ENCODE peak calls at places on chromosomes 1 and 21, in ten cellular contexts. F is glutamatergic neuron; D is brain microvascular endothelial cell; Q is skeletal muscle cell; G is NCI-H187; X is uterus; L is RWPE1; W is Jurkat, Clone E6-1; R is H4; M is cerebellum. I is an unnamed sample.
A peak's percentile ranks its signal among the peaks of the same experiment; 100 is the strongest.

GRCh38 chr1:186615332-186615731 is 64.9 kb downstream of the PTGS2 start:
- DNase-seq in M (no peak), F (no peak), W (peak; percentile 18), G (no peak), Q (no peak), R (no peak), D (no peak), L (no peak), X (no peak), I (no peak)

GRCh38 chr1:104991702-104992101 is 1242.0 kb downstream of the AMY1C start:
- DNase-seq in F (no peak), W (no peak), D (no peak), G (peak; percentile 3), Q (no peak), X (no peak), L (no peak), R (no peak), M (no peak), I (no peak)

GRCh38 chr1:215567491-215568286 is 585 bp downstream of the KCTD3 start:
- DNase-seq in R (peak; percentile 61), D (peak; percentile 31), W (peak; percentile 25), M (peak; percentile 63), L (peak; percentile 56), X (peak; percentile 45), F (peak; percentile 61), Q (no peak), G (peak; percentile 22), I (peak; percentile 51)

GRCh38 chr1:24874056-24874455 is 56.0 kb downstream of the RUNX3 start:
- DNase-seq in X (no peak), W (no peak), M (no peak), L (no peak), G (no peak), Q (no peak), F (no peak), R (no peak), D (no peak), I (no peak)

GRCh38 chr1:172172267-172172880 is 248.1 kb upstream of the C1orf105 start:
- DNase-seq in W (no peak), G (no peak), X (no peak), Q (no peak), D (peak; percentile 21), F (no peak), M (no peak), R (no peak), L (no peak), I (no peak)

GRCh38 chr1:202665417-202665816 is 44.8 kb downstream of the SYT2 start:
- DNase-seq in M (no peak), Q (no peak), F (no peak), D (no peak), W (no peak), R (no peak), X (no peak), L (no peak), G (no peak), I (no peak)

GRCh38 chr1:25037174-25038074 is 107.3 kb upstream of the RUNX3 start:
- DNase-seq in W (peak; percentile 72), D (peak; percentile 29), M (no peak), L (peak; percentile 60), X (no peak), Q (no peak), G (no peak), F (peak; percentile 74), R (peak; percentile 55), I (peak; percentile 33)

GRCh38 chr1:24481098-24481497 is 21.5 kb upstream of the RCAN3 start:
- DNase-seq in G (no peak), X (no peak), R (no peak), L (no peak), D (no peak), W (peak; percentile 94), Q (no peak), M (no peak), F (no peak), I (no peak)

GRCh38 chr1:40630488-40631223 is 34.8 kb downstream of the RIMS3 start:
- DNase-seq in L (no peak), D (peak; percentile 38), G (no peak), R (peak; percentile 48), X (no peak), F (peak; percentile 82), W (no peak), Q (no peak), M (no peak), I (no peak)

GRCh38 chr1:18962121-18962721 is 5.7 kb upstream of the IFFO2 start:
- DNase-seq in R (no peak), D (no peak), G (no peak), L (peak; percentile 59), F (no peak), Q (no peak), W (no peak), M (peak; percentile 71), X (peak; percentile 63), I (no peak)

GRCh38 chr1:63874278-63874880 is 100.6 kb downstream of the ROR1 start:
- DNase-seq in Q (no peak), W (no peak), G (no peak), F (no peak), R (no peak), D (no peak), M (no peak), L (no peak), X (no peak), I (peak; percentile 23)

GRCh38 chr1:157961805-157962762 is 31.4 kb upstream of the KIRREL1 start:
- DNase-seq in F (no peak), M (no peak), L (peak; percentile 78), G (no peak), Q (no peak), R (peak; percentile 45), D (peak; percentile 79), X (no peak), W (no peak), I (peak; percentile 93)

GRCh38 chr1:169236880-169237279 is 130.4 kb downstream of the ATP1B1 start:
- DNase-seq in R (no peak), F (no peak), Q (no peak), W (no peak), D (no peak), M (no peak), X (no peak), G (no peak), L (no peak), I (no peak)

GRCh38 chr1:2019162-2019542 is at the start of gene GABRD:
- DNase-seq in M (peak; percentile 85), D (no peak), X (no peak), F (peak; percentile 64), R (no peak), L (peak; percentile 63), G (no peak), W (no peak), Q (no peak), I (no peak)

GRCh38 chr1:163796394-163796821 is 474.7 kb downstream of the NUF2 start:
- DNase-seq in X (no peak), M (no peak), L (peak; percentile 20), W (no peak), Q (no peak), G (no peak), R (peak; percentile 42), F (no peak), D (no peak), I (no peak)

GRCh38 chr21:34986561-34987533 is 62.3 kb downstream of the RUNX1 start:
- DNase-seq in M (no peak), X (peak; percentile 37), D (peak; percentile 91), G (no peak), F (no peak), Q (peak; percentile 74), L (no peak), R (peak; percentile 81), W (peak; percentile 62), I (peak; percentile 89)

GRCh38 chr1:38508272-38508671 is 351.3 kb downstream of the RRAGC start:
- DNase-seq in G (no peak), M (no peak), R (no peak), D (no peak), W (no peak), Q (no peak), F (no peak), L (no peak), X (no peak), I (no peak)

GRCh38 chr1:13600762-13601483 is 17.3 kb downstream of the PDPN start:
- DNase-seq in W (no peak), R (no peak), G (no peak), L (no peak), Q (no peak), F (no peak), M (no peak), D (no peak), X (no peak), I (no peak)

GRCh38 chr1:221016757-221017156 is 137.5 kb downstream of the HLX start:
- DNase-seq in G (no peak), M (no peak), X (no peak), F (no peak), W (no peak), D (no peak), Q (no peak), R (no peak), L (no peak), I (no peak)

GRCh38 chr1:185152187-185152767 is 4.5 kb downstream of the TRMT1L start:
- DNase-seq in M (no peak), F (no peak), W (no peak), D (no peak), R (no peak), L (no peak), G (no peak), X (no peak), Q (no peak), I (no peak)

GRCh38 chr1:115977481-115978258 is 1.4 kb downstream of the SLC22A15 start:
- DNase-seq in W (no peak), G (no peak), M (no peak), Q (peak; percentile 66), F (no peak), R (peak; percentile 53), L (peak; percentile 74), D (no peak), X (no peak), I (peak; percentile 72)

GRCh38 chr1:16321176-16321867 is 31.0 kb downstream of the FBXO42 start:
- DNase-seq in F (no peak), X (no peak), R (no peak), L (peak; percentile 21), G (no peak), D (no peak), W (no peak), M (no peak), Q (peak; percentile 25), I (no peak)

GRCh38 chr21:46226920-46227599 is 1.5 kb downstream of the LSS start:
- DNase-seq in F (no peak), X (no peak), G (no peak), W (no peak), D (peak; percentile 16), L (peak; percentile 48), Q (no peak), M (no peak), R (no peak), I (no peak)

GRCh38 chr1:26218906-26219494 is 15.0 kb upstream of the CEP85 start:
- DNase-seq in G (no peak), D (no peak), M (no peak), W (no peak), L (no peak), Q (no peak), X (no peak), R (peak; percentile 44), F (no peak), I (peak; percentile 75)

GRCh38 chr1:245797592-245798366 is 643.0 kb downstream of the KIF26B start:
- DNase-seq in G (no peak), R (no peak), W (peak; percentile 49), L (no peak), M (no peak), D (peak; percentile 15), X (no peak), F (peak; percentile 48), Q (no peak), I (no peak)

GRCh38 chr1:168287237-168287664 is 6.6 kb downstream of the TBX19 start:
- DNase-seq in G (no peak), L (peak; percentile 26), X (no peak), M (no peak), W (peak; percentile 17), R (peak; percentile 79), F (no peak), D (peak; percentile 27), Q (peak; percentile 12), I (peak; percentile 43)

GRCh38 chr1:174703309-174703708 is 255.5 kb downstream of the GPR52 start:
- DNase-seq in X (no peak), M (no peak), D (no peak), L (no peak), F (no peak), Q (no peak), R (no peak), W (no peak), G (no peak), I (no peak)

GRCh38 chr1:240189386-240189989 is 97.8 kb downstream of the FMN2 start:
- DNase-seq in L (peak; percentile 58), D (peak; percentile 40), G (no peak), X (no peak), W (peak; percentile 25), F (no peak), R (no peak), M (peak; percentile 23), Q (no peak), I (peak; percentile 18)

I was measured in RCC 7860.